ENCODE peak calls at places on chromosomes 16 and 17, in eight cellular contexts. Q is endodermal cell; R is activated CD8-positive, alpha-beta T cell treated with anti-CD3 and anti-CD28 coated beads for 36 hours; K is gastrocnemius medialis; S is fibroblast of lung; L is glutamatergic neuron; Z is body of pancreas; A is progenitor cell of endocrine pancreas. J is an unnamed sample.

GRCh38 chr16:47578573-47578972 is 117.4 kb downstream of the PHKB start:
- DNase-seq in A (no peak), R (no peak), S (peak; percentile 35), Z (no peak), K (no peak), Q (no peak), L (no peak), J (no peak)

GRCh38 chr17:65978881-65979280 is 213.1 kb downstream of the CEP112 start:
- DNase-seq in K (no peak), L (no peak), Z (no peak), R (no peak), A (no peak), S (no peak), Q (no peak), J (no peak)

GRCh38 chr16:6753553-6753952 is 579.1 kb upstream of the RBFOX1 start:
- DNase-seq in Q (no peak), A (no peak), Z (no peak), L (no peak), S (no peak), R (no peak), K (no peak), J (no peak)

GRCh38 chr16:75065149-75065807 is 51.3 kb downstream of the LDHD start:
- DNase-seq in A (no peak), K (no peak), Z (no peak), Q (no peak), R (peak; percentile 65), L (no peak), S (no peak), J (no peak)

GRCh38 chr16:35743101-35743692 is 2283.8 kb downstream of the TP53TG3F start:
- DNase-seq in K (no peak), R (no peak), Q (no peak), S (no peak), L (no peak), Z (no peak), A (no peak), J (no peak)

GRCh38 chr17:4232168-4232813 is 31.5 kb downstream of the ANKFY1 start:
- DNase-seq in R (no peak), Q (no peak), S (peak; percentile 78), L (no peak), K (peak; percentile 78), Z (no peak), A (no peak), J (no peak)

GRCh38 chr17:80964231-80964856 is 27.3 kb upstream of the CHMP6 start:
- DNase-seq in A (no peak), R (no peak), S (no peak), L (peak; percentile 18), Z (no peak), Q (no peak), K (no peak), J (no peak)

GRCh38 chr17:50550661-50551432 is 3.9 kb downstream of the SPATA20 start:
- DNase-seq in R (peak; percentile 33), Q (peak; percentile 99), Z (peak; percentile 85), L (peak; percentile 88), S (peak; percentile 72), K (peak; percentile 49), A (peak; percentile 83), J (no peak)

GRCh38 chr17:70084476-70084875 is 9.5 kb downstream of the KCNJ16 start:
- DNase-seq in A (no peak), Z (no peak), K (no peak), L (no peak), R (no peak), S (peak; percentile 24), Q (no peak), J (no peak)

GRCh38 chr16:8853150-8853549 is 15.7 kb downstream of the CARHSP1 start:
- DNase-seq in A (no peak), Q (no peak), K (no peak), R (no peak), S (no peak), Z (no peak), L (no peak), J (no peak)

GRCh38 chr16:54482892-54483574 is 196.4 kb upstream of the IRX3 start:
- DNase-seq in S (no peak), A (no peak), R (no peak), L (no peak), Q (no peak), K (no peak), Z (no peak), J (no peak)

GRCh38 chr17:10210151-10210574 is 11.8 kb upstream of the GAS7 start:
- DNase-seq in S (peak; percentile 20), L (no peak), Q (peak; percentile 82), Z (peak; percentile 39), A (no peak), K (no peak), R (no peak), J (no peak)

GRCh38 chr17:34580685-34581445 is 1.5 kb downstream of the TMEM132E start:
- DNase-seq in S (no peak), A (no peak), K (no peak), L (peak; percentile 72), Z (no peak), R (peak; percentile 10), Q (peak; percentile 81), J (peak; percentile 42)

GRCh38 chr16:4601317-4602186 is 13.1 kb downstream of the UBALD1 start:
- DNase-seq in S (peak; percentile 14), Z (peak; percentile 63), L (no peak), K (no peak), R (no peak), Q (peak; percentile 51), A (no peak), J (no peak)

GRCh38 chr16:85389679-85390470 is 223.2 kb upstream of the GSE1 start:
- DNase-seq in L (no peak), K (no peak), S (no peak), Z (no peak), R (no peak), Q (no peak), A (no peak), J (no peak)

GRCh38 chr17:47937915-47938314 is 3.5 kb upstream of the PNPO start:
- DNase-seq in R (no peak), S (no peak), Z (no peak), A (no peak), K (no peak), L (no peak), Q (no peak), J (peak; percentile 53)

GRCh38 chr17:29085223-29085622 is 42.3 kb downstream of the PIPOX start:
- DNase-seq in K (no peak), R (no peak), Q (peak; percentile 50), L (no peak), A (no peak), S (no peak), Z (no peak), J (no peak)

GRCh38 chr16:14486520-14487303 is 143.3 kb downstream of the PARN start:
- DNase-seq in Q (peak; percentile 75), S (peak; percentile 96), L (no peak), R (no peak), K (peak; percentile 77), A (peak; percentile 37), Z (peak; percentile 96), J (no peak)

DNA sequence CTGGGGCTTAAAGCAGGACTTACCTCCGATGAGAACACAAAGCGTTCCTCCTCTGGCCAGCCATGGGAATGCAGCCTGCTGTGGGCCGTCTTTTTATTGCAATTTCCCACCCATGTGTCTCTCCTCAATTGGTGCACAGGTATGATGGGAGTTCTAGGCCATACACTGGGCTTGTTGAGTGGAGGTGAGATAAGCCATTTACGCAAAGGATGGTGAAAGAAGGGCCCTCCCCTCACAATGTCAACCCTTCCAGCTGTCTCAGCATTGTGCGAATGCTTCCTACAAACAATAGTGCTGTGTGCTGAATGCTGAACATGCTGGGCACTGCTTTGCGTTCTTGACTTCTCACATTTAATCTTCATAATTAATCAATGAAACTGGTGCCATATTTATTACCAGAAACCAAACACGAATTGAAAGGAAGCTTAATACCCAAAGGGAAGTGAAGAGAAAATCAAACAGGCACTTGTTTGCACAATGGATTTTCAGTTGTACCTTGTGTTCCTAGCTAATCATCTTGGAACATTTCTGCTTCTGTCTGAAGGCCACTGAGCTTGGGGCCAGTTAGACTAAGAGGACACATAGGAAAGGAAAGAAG is at the start of gene GP2:
- DNase-seq in A (no peak), R (no peak), S (no peak), L (no peak), Z (peak; percentile 91), K (no peak), Q (peak; percentile 68), J (no peak)
- TF ChIP-seq CTCF in A (peak; percentile 16), R (no peak), S (no peak), L (no peak), Z (no peak), K (no peak), Q (peak; percentile 60), J (no peak)

DNA sequence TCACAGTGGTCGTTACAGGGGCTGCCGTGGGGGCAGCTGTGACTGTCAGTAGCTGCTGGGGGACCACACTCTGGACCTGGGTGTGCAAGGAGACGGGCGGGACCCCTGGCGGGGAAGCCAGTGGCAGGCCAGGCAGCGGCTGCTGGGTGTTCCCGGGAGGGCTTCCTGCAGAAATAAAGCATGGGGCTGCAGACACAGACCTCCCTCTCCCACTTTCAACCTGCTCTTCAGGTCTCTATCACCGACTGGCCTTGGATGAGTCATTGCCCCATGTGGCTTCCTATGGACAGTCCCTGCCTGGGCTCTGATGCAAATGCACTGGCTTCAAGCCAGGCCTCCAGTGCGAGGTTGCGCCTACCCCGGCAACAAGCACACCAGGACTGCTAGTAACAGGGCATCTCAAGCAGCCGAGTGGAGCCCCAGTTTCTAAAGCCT is 17.2 kb downstream of the SREBF1 start:
- DNase-seq in R (peak; percentile 97), S (peak; percentile 89), L (peak; percentile 63), Z (peak; percentile 85), Q (peak; percentile 91), A (no peak), K (peak; percentile 73), J (peak; percentile 91)
- TF ChIP-seq CTCF in R (no peak), S (no peak), L (no peak), Z (no peak), Q (no peak), A (no peak), K (no peak), J (no peak)

DNA sequence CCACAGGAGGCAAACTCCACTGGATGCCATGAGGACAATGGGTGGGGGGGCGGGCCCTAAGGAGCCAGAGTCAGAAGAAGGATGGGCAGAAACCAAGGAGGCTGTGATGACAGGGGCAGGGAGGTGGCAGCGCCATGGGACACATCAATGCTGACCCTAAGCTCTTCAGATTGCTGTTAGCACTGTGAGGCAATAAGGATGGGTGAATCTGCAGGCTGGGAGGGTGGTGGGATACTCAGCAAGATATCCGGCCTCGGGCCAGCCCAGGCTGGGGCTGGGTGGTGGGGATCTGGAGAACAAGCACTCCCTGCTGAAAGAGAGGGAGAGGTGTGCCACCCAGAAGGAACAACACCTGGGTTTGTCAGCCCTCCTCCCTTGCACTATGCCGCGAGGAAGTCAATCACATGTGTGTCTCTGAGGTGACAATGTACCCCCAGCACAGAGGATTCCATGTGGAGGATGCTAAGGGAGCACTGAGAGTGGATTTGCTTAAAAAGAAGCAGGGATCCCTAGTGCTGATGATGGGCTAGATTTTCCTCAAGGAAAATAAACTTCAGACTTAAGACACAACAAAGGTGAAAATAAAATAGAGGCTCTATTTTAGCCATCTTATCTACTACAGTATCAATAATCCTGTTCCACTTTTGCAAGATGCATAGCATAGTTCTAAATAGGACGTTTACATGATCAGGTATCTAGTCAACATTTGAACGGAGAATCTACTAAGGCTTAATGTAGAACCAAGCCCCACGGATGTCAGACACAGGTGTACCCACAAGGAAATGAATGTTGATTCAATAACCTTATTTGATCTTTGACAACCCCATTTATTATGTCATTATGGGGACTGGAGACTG is 22.6 kb downstream of the SMPD3 start:
- DNase-seq in Q (no peak), S (no peak), A (no peak), Z (no peak), L (no peak), R (no peak), K (no peak), J (no peak)
- TF ChIP-seq CTCF in Q (no peak), S (no peak), A (no peak), Z (no peak), L (no peak), R (no peak), K (no peak), J (no peak)

GRCh38 chr17:72479113-72479512 is 358.3 kb downstream of the SOX9 start:
- DNase-seq in Q (peak; percentile 77), R (no peak), K (no peak), Z (peak; percentile 53), L (no peak), A (no peak), S (no peak), J (no peak)
- TF ChIP-seq CTCF in Q (peak; percentile 73), R (no peak), K (no peak), Z (peak; percentile 51), L (no peak), A (peak; percentile 24), S (no peak), J (no peak)